ENCODE peak calls at places on chromosomes 13 and 19, in four cellular contexts. P is Right ventricle myocardium superior, R is nephron progenitor cell, S is T-helper 1 cell. G is an unnamed sample.

GRCh38 chr13:93307651-93308050 is 81.0 kb downstream of the GPC6 start:
- DNase-seq in P (no peak), R (no peak), S (no peak), G (no peak)

GRCh38 chr13:79380943-79381445 is 25.1 kb downstream of the RBM26 start:
- DNase-seq in P (no peak), R (no peak), S (no peak), G (no peak)

GRCh38 chr19:32287811-32288227 is 57.6 kb upstream of the ZNF507 start:
- DNase-seq in P (peak), R (peak), S (peak), G (peak)

GRCh38 chr19:48568345-48568886 is 16.4 kb downstream of the SULT2B1 start:
- DNase-seq in P (peak), R (peak), S (no peak), G (peak)

GRCh38 chr13:77300176-77301141 is 26.4 kb downstream of the MYCBP2 start:
- DNase-seq in P (no peak), R (no peak), S (no peak), G (no peak)

GRCh38 chr13:20043207-20043925 is 84.8 kb downstream of the ZMYM2 start:
- DNase-seq in P (no peak), R (no peak), S (no peak), G (no peak)

GRCh38 chr19:16470541-16470910 is 1.2 kb downstream of the EPS15L1 start:
- DNase-seq in P (no peak), R (no peak), S (no peak), G (no peak)

GRCh38 chr19:49631279-49631588 is 8.7 kb downstream of the RRAS start:
- DNase-seq in P (no peak), R (no peak), S (no peak), G (no peak)

GRCh38 chr19:46478356-46478986 is 7.1 kb upstream of the PNMA8A start:
- DNase-seq in P (no peak), R (peak), S (no peak), G (no peak)

GRCh38 chr19:3663838-3664237 is 36.4 kb downstream of the PIP5K1C start:
- DNase-seq in P (no peak), R (no peak), S (no peak), G (no peak)

GRCh38 chr19:49677901-49678674 is 1.0 kb downstream of the PRMT1 start:
- DNase-seq in P (peak), R (peak), S (peak), G (peak)

GRCh38 chr13:110784748-110785147 is 71.2 kb downstream of the ING1 start:
- DNase-seq in P (no peak), R (no peak), S (no peak), G (no peak)

GRCh38 chr13:75872970-75873369 is 236.8 kb downstream of the LMO7 start:
- DNase-seq in P (no peak), R (no peak), S (no peak), G (no peak)

GRCh38 chr13:25463496-25463895 is 91.7 kb downstream of the ATP8A2 start:
- DNase-seq in P (no peak), R (no peak), S (no peak), G (no peak)

GRCh38 chr13:54852831-54853230 is 1824.2 kb downstream of the OLFM4 start:
- DNase-seq in P (no peak), R (no peak), S (no peak), G (no peak)

GRCh38 chr19:47414469-47414868 is 4.9 kb downstream of the MEIS3 start:
- DNase-seq in P (no peak), R (peak), S (no peak), G (no peak)

GRCh38 chr13:74251778-74252519 is 117.7 kb upstream of the KLF12 start:
- DNase-seq in P (no peak), R (no peak), S (no peak), G (no peak)

GRCh38 chr13:26323764-26324163 is 69.8 kb downstream of the CDK8 start:
- DNase-seq in P (no peak), R (no peak), S (no peak), G (no peak)

GRCh38 chr13:107202371-107203023 is 634.6 kb upstream of the ARGLU1 start:
- DNase-seq in P (no peak), R (no peak), S (no peak), G (no peak)

GRCh38 chr19:43522929-43523328 is 4.1 kb downstream of the ETHE1 start:
- DNase-seq in P (no peak), R (no peak), S (no peak), G (no peak)

GRCh38 chr19:16225279-16226183 is 27.8 kb downstream of the AP1M1 start:
- DNase-seq in P (no peak), R (no peak), S (no peak), G (no peak)

GRCh38 chr19:52522555-52522954 is 4.9 kb upstream of the ZNF808 start:
- DNase-seq in P (no peak), R (no peak), S (no peak), G (no peak)

GRCh38 chr19:3108775-3109174 is 14.6 kb downstream of the GNA11 start:
- DNase-seq in P (peak), R (peak), S (peak), G (no peak)

GRCh38 chr19:40264314-40265054 is 20.7 kb downstream of the AKT2 start:
- DNase-seq in P (peak), R (no peak), S (no peak), G (no peak)

GRCh38 chr13:42001580-42001979 is 40.7 kb upstream of the VWA8 start:
- DNase-seq in P (no peak), R (peak), S (no peak), G (no peak)

GRCh38 chr13:112078216-112078615 is 11.3 kb downstream of the SOX1 start:
- DNase-seq in P (no peak), R (peak), S (no peak), G (no peak)

GRCh38 chr13:26378116-26378515 is 124.2 kb downstream of the CDK8 start:
- DNase-seq in P (no peak), R (no peak), S (no peak), G (no peak)

GRCh38 chr13:19179916-19180315 is 1.7 kb downstream of the TUBA3C start:
- DNase-seq in P (no peak), R (no peak), S (no peak), G (no peak)

GRCh38 chr13:23377603-23378002 is 55.9 kb downstream of the SACS start:
- DNase-seq in P (no peak), R (no peak), S (no peak), G (no peak)

GRCh38 chr19:34759218-34759917 is 13.6 kb downstream of the ZNF599 start:
- DNase-seq in P (no peak), R (no peak), S (no peak), G (no peak)

GRCh38 chr19:1847348-1847683 is 967 bp downstream of the REXO1 start:
- DNase-seq in P (no peak), R (no peak), S (no peak), G (no peak)

GRCh38 chr19:36772341-36773222 is at the start of gene ZNF850:
- DNase-seq in P (peak), R (peak), S (peak), G (peak)

GRCh38 chr13:112071902-112072530 is 5.1 kb downstream of the SOX1 start:
- DNase-seq in P (no peak), R (peak), S (no peak), G (no peak)

GRCh38 chr13:109180905-109181425 is 551.6 kb downstream of the MYO16 start:
- DNase-seq in P (no peak), R (no peak), S (no peak), G (no peak)

GRCh38 chr19:19062454-19063182 is 1.2 kb upstream of the SLC25A42 start:
- DNase-seq in P (no peak), R (peak), S (no peak), G (no peak)